ENCODE peak calls at places on chromosomes 13 and 19, in four cellular contexts. K, A, E and B are unnamed samples. For H3K36me3, the result is how much of the 10 kb centered on the place peaks cover.

GRCh38 chr13:44573071-44573470 is 3.1 kb downstream of the TSC22D1 start:
- DNase-seq in K (no peak), A (no peak), E (no peak), B (no peak)

GRCh38 chr19:10006335-10006708 is 4.0 kb downstream of the COL5A3 start:
- DNase-seq in K (peak), A (peak), E (peak), B (peak)

GRCh38 chr19:15526408-15526807 is 18.1 kb downstream of the CYP4F22 start:
- DNase-seq in K (no peak), A (no peak), E (no peak), B (no peak)

GRCh38 chr13:80533175-80533574 is 192.2 kb upstream of the SPRY2 start:
- DNase-seq in K (no peak), A (no peak), E (no peak), B (no peak)

GRCh38 chr13:46552302-46552680 is 679 bp upstream of the LRCH1 start:
- DNase-seq in K (no peak), A (no peak), E (no peak), B (no peak)

GRCh38 chr19:15584541-15585115 is 30.4 kb upstream of the CYP4F8 start:
- DNase-seq in K (peak), A (peak), E (peak), B (peak)

GRCh38 chr19:38209671-38210457 is 14.2 kb downstream of the DPF1 start:
- DNase-seq in K (peak), A (peak), E (peak), B (peak)

GRCh38 chr13:108929532-108929931 is 300.1 kb downstream of the MYO16 start:
- DNase-seq in K (no peak), A (no peak), E (no peak), B (no peak)

GRCh38 chr19:18657590-18658365 is 20.9 kb downstream of the KLHL26 start:
- DNase-seq in K (peak), A (peak), E (peak), B (peak)

GRCh38 chr13:45299194-45299593 is 41.8 kb downstream of the TPT1 start:
- DNase-seq in K (no peak), A (no peak), E (no peak), B (no peak)

GRCh38 chr13:30577381-30577780 is 40.3 kb upstream of the USPL1 start:
- DNase-seq in K (no peak), A (no peak), E (no peak), B (peak)

GRCh38 chr13:111265006-111265700 is 55.3 kb upstream of the TEX29 start:
- DNase-seq in K (no peak), A (no peak), E (no peak), B (no peak)

GRCh38 chr13:112940236-112940635 is 28.8 kb upstream of the MCF2L start:
- DNase-seq in K (no peak), A (no peak), E (no peak), B (no peak)

GRCh38 chr19:3531716-3532115 is 7.3 kb upstream of the TEKTIP1 start:
- DNase-seq in K (no peak), A (no peak), E (no peak), B (no peak)

GRCh38 chr19:38452430-38453366 is 19.2 kb downstream of the RYR1 start:
- DNase-seq in K (no peak), A (no peak), E (no peak), B (peak)

GRCh38 chr19:39397360-39398296 is 6.5 kb downstream of the MED29 start:
- DNase-seq in K (peak), A (peak), E (peak), B (peak)

GRCh38 chr19:40223135-40223822 is 3.2 kb downstream of the CCNP start:
- DNase-seq in K (no peak), A (no peak), E (no peak), B (no peak)

GRCh38 chr19:57637379-57637778 is 4.4 kb downstream of the ZNF211 start:
- DNase-seq in K (no peak), A (no peak), E (no peak), B (no peak)

GRCh38 chr13:45047394-45048328 is 58.3 kb downstream of the GPALPP1 start:
- DNase-seq in K (peak), A (peak), E (peak), B (peak)

GRCh38 chr13:73844986-73845385 is 289.2 kb downstream of the KLF12 start:
- DNase-seq in K (no peak), A (no peak), E (no peak), B (no peak)

GRCh38 chr13:33125821-33126570 is 109.8 kb downstream of the KL start:
- DNase-seq in K (peak), A (peak), E (peak), B (peak)

GRCh38 chr13:19172647-19173030 is 9.0 kb downstream of the TUBA3C start:
- DNase-seq in K (no peak), A (no peak), E (no peak), B (no peak)

GRCh38 chr13:64278493-64278892 is 2862.8 kb upstream of the PCDH20 start:
- DNase-seq in K (no peak), A (no peak), E (no peak), B (no peak)

GRCh38 chr13:23599083-23599925 is 29.1 kb downstream of the TNFRSF19 start:
- DNase-seq in K (no peak), A (no peak), E (no peak), B (no peak)

GRCh38 chr19:41294393-41294792 is 15.6 kb upstream of the CCDC97 start:
- DNase-seq in K (no peak), A (no peak), E (no peak), B (no peak)

GRCh38 chr19:41297628-41298326 is 12.2 kb upstream of the CCDC97 start:
- DNase-seq in K (no peak), A (no peak), E (no peak), B (no peak)

GRCh38 chr19:41295506-41295905 is 14.5 kb upstream of the CCDC97 start:
- DNase-seq in K (no peak), A (no peak), E (no peak), B (no peak)

GRCh38 chr19:41298327-41298964 is 11.5 kb upstream of the CCDC97 start:
- DNase-seq in K (peak), A (peak), E (peak), B (peak)

GRCh38 chr19:41296323-41296935 is 13.5 kb upstream of the CCDC97 start:
- DNase-seq in K (no peak), A (no peak), E (no peak), B (no peak)
- H3K36me3 ChIP-seq in K (half or more), A (half or more), E (under half), B (under half)

GRCh38 chr19:1654178-1654792 is 1.9 kb upstream of the TCF3 start:
- DNase-seq in K (peak), A (no peak), E (no peak), B (no peak)

GRCh38 chr19:1651061-1651547 is 1.3 kb downstream of the TCF3 start:
- DNase-seq in K (peak), A (no peak), E (no peak), B (no peak)

GRCh38 chr19:1651548-1652394 is 644 bp downstream of the TCF3 start:
- DNase-seq in K (peak), A (peak), E (no peak), B (peak)

GRCh38 chr19:1653300-1653628 is 849 bp upstream of the TCF3 start:
- DNase-seq in K (no peak), A (no peak), E (no peak), B (no peak)

DNA sequence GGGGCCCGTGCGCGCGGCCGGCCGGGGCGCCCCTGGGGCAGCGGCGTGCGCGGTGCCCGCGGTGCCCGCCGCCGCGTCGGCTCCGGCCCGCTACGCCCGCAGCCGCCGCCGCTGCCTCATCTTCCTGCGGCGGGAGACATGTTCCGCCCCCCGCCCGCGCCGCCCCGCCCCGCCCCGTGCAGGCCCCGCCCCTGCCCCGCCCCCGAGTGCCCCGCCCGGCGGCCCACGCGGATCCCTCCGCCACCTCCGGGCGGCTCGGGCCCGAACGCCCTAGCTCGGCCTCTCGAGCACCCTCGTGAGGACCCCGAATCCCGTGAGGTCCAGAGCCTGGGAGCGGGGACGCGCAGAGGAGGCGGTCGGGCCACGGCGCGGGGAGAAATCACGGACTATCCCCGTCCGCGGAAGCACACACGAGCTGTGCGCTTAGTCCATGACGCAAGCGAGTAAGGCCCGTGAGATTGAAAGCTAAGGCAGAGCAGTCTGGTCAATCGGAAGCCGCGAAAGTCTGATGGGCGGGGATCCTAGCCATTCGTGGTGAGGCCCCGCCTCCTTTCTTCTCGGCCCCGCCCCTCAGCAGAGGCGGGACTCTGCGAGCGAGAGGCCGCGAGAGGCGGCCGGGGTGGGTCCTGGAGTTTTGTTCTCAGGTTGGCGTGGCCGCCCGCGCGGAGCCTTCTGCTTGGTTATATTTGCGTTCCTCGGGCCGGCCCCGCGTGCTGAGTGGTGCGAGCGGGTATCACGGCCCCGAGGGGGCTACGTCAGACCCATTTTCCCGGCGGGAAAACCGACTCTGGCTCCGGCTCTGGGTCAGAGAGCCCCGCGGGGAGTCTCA is at the start of gene TCF3:
- DNase-seq in K (peak), A (peak), E (peak), B (peak)
- TF ChIP-seq CTCF in K (no peak), A (peak), E (no peak), B (no peak)

GRCh38 chr19:30001301-30001700 is 59.3 kb downstream of the URI1 start:
- DNase-seq in K (no peak), A (no peak), E (no peak), B (no peak)

GRCh38 chr19:30001794-30002193 is 59.8 kb downstream of the URI1 start:
- DNase-seq in K (no peak), A (no peak), E (no peak), B (no peak)

GRCh38 chr19:30004403-30004802 is 62.4 kb downstream of the URI1 start:
- DNase-seq in K (no peak), A (no peak), E (no peak), B (no peak)

GRCh38 chr19:30006206-30006605 is 64.2 kb downstream of the URI1 start:
- DNase-seq in K (no peak), A (no peak), E (no peak), B (no peak)

GRCh38 chr19:30003862-30004261 is 61.8 kb downstream of the URI1 start:
- DNase-seq in K (no peak), A (no peak), E (no peak), B (no peak)
- H3K36me3 ChIP-seq in K (under half), A (under half), E (under half), B (under half)

GRCh38 chr19:47813995-47814328 is 7.8 kb upstream of the CRX start:
- DNase-seq in K (no peak), A (no peak), E (no peak), B (no peak)
- TF ChIP-seq CTCF in K (no peak), A (no peak), E (no peak), B (no peak)

DNA sequence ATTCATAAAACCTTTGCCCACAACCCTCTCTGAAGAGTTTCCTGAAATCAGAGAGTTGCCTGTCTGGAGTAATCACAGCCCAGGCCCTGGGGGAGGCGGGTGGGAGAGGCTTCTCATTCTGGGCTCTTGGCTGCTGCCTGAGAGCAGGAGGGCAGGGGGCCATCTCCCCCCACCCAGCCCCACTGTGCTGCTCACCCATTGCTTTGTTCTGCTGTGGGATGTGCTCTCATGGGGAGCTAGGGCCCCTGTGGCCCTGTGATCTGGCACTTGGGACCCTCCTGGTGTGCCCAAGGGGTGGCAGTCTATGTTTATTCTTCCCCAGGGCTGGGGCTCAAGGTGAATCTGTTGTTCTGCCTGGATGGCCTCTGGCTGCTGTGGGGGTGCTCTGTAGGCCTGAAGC is 6.1 kb downstream of the KCTD15 start:
- DNase-seq in K (no peak), A (no peak), E (no peak), B (no peak)
- H3K36me3 ChIP-seq in K (half or more), A (under half), E (under half), B (under half)

DNA sequence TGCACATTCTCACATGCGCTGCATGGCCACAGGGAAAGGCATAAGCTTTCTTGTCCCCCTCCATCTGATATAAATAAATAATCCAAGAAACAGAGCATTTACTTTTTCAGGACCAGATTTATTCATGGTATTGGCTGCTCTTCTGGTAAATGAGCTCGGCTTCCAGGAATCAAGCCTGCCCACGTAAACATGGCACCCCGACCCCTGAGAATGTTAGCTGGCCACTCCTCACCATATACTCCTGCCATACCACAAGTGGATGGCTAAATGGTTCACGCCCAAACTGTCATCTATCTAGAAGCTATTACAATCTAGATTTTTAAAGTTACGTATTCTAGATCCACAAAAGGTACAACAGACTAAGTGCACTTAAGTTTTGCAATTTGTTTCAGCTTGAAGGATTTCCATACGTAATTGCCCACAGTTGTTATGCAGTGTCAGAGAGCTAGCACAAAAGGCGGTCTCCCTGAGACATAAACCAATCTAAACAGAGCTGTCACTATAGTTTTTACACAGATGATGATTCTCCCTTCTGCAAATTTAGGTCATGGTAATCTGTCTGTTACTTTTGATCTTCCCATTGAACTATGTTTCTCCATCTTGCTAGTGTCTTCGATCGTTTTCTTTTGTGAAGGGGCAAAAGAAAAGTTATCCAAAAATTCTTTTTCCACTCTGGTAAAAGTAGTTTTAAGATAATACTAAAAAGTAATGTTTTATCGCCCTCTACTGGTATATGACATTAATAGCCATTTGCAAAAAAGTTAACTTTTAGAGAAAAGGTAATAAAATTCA is 16.2 kb upstream of the FOXO1 start:
- DNase-seq in K (no peak), A (no peak), E (no peak), B (no peak)
- TF ChIP-seq CTCF in K (peak), A (peak), E (peak), B (peak)

DNA sequence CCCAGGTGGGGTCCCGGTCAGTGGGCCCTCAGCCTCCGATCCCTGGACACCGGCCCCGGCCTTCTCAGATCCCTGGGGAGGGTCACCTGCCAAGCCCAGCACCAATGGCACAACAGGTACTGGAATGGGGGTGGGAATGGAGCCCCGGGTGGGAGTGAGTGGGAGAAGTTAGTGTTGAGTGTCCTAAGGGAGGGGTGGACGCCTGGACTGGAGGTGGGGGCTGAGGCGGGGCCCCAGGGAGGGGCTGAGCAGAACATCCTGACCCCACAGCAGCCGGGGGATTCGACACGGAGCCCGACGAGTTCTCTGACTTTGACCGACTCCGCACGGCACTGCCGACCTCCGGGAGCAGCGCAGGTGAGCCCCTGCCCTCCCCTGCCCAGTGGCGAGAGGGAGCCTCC is 17.7 kb downstream of the EPN1 start:
- DNase-seq in K (no peak), A (peak), E (no peak), B (no peak)
- H3K36me3 ChIP-seq in K (half or more), A (half or more), E (under half), B (under half)